ENCODE peak calls at places on chromosomes 7 and 10, in nine cellular contexts. One of them, this sample, is unnamed.

GRCh38 chr10:69646688-69647060 is 16.6 kb downstream of the FAM241B start:
- DNase-seq in A172: no peak
- DNase-seq in AG08396: no peak
- DNase-seq in EL: no peak
- DNase-seq in CD8-positive, alpha-beta memory T cell: no peak
- DNase-seq in activated CD8-positive, alpha-beta memory T cell treated with anti-CD3 and anti-CD28 coated beads for 24 hours: no peak
- DNase-seq in amniotic stem cell: no peak
- DNase-seq in AG08395: no peak
- DNase-seq in ovary: no peak
- DNase-seq in this sample: no peak

GRCh38 chr7:115387168-115387567 is 465.3 kb downstream of the MDFIC start:
- DNase-seq in activated CD8-positive, alpha-beta memory T cell treated with anti-CD3 and anti-CD28 coated beads for 24 hours: no peak
- DNase-seq in AG08396: no peak
- DNase-seq in A172: no peak
- DNase-seq in EL: no peak
- DNase-seq in ovary: no peak
- DNase-seq in CD8-positive, alpha-beta memory T cell: no peak
- DNase-seq in amniotic stem cell: no peak
- DNase-seq in AG08395: no peak
- DNase-seq in this sample: no peak

GRCh38 chr7:115198143-115198542 is 276.2 kb downstream of the MDFIC start:
- DNase-seq in EL: no peak
- DNase-seq in CD8-positive, alpha-beta memory T cell: no peak
- DNase-seq in AG08395: no peak
- DNase-seq in ovary: no peak
- DNase-seq in amniotic stem cell: no peak
- DNase-seq in activated CD8-positive, alpha-beta memory T cell treated with anti-CD3 and anti-CD28 coated beads for 24 hours: no peak
- DNase-seq in AG08396: no peak
- DNase-seq in A172: no peak
- DNase-seq in this sample: no peak

GRCh38 chr10:110547139-110547761 is 20.2 kb upstream of the SMC3 start:
- DNase-seq in AG08395: peak
- DNase-seq in ovary: no peak
- DNase-seq in CD8-positive, alpha-beta memory T cell: peak
- DNase-seq in AG08396: peak
- DNase-seq in EL: peak
- DNase-seq in amniotic stem cell: peak
- DNase-seq in activated CD8-positive, alpha-beta memory T cell treated with anti-CD3 and anti-CD28 coated beads for 24 hours: peak
- DNase-seq in A172: peak
- DNase-seq in this sample: no peak

GRCh38 chr10:119761106-119761505 is 35.3 kb downstream of the INPP5F start:
- DNase-seq in amniotic stem cell: peak
- DNase-seq in ovary: no peak
- DNase-seq in activated CD8-positive, alpha-beta memory T cell treated with anti-CD3 and anti-CD28 coated beads for 24 hours: no peak
- DNase-seq in AG08396: peak
- DNase-seq in AG08395: peak
- DNase-seq in CD8-positive, alpha-beta memory T cell: no peak
- DNase-seq in A172: peak
- DNase-seq in EL: peak
- DNase-seq in this sample: no peak

GRCh38 chr7:22066484-22066883 is 120.8 kb upstream of the CDCA7L start:
- DNase-seq in activated CD8-positive, alpha-beta memory T cell treated with anti-CD3 and anti-CD28 coated beads for 24 hours: no peak
- DNase-seq in amniotic stem cell: no peak
- DNase-seq in EL: no peak
- DNase-seq in AG08396: no peak
- DNase-seq in CD8-positive, alpha-beta memory T cell: no peak
- DNase-seq in AG08395: no peak
- DNase-seq in ovary: no peak
- DNase-seq in A172: no peak
- DNase-seq in this sample: no peak

GRCh38 chr10:110443239-110444008 is 54.3 kb upstream of the DUSP5 start:
- DNase-seq in amniotic stem cell: no peak
- DNase-seq in CD8-positive, alpha-beta memory T cell: no peak
- DNase-seq in AG08396: no peak
- DNase-seq in AG08395: no peak
- DNase-seq in activated CD8-positive, alpha-beta memory T cell treated with anti-CD3 and anti-CD28 coated beads for 24 hours: peak
- DNase-seq in ovary: no peak
- DNase-seq in A172: no peak
- DNase-seq in EL: no peak
- DNase-seq in this sample: no peak

GRCh38 chr7:23123465-23123864 is 17.9 kb downstream of the KLHL7 start:
- DNase-seq in AG08396: no peak
- DNase-seq in EL: no peak
- DNase-seq in amniotic stem cell: no peak
- DNase-seq in CD8-positive, alpha-beta memory T cell: no peak
- DNase-seq in AG08395: no peak
- DNase-seq in ovary: no peak
- DNase-seq in activated CD8-positive, alpha-beta memory T cell treated with anti-CD3 and anti-CD28 coated beads for 24 hours: no peak
- DNase-seq in A172: no peak
- DNase-seq in this sample: no peak

GRCh38 chr10:93844979-93845626 is 48.7 kb upstream of the SLC35G1 start:
- DNase-seq in AG08395: no peak
- DNase-seq in AG08396: no peak
- DNase-seq in amniotic stem cell: no peak
- DNase-seq in A172: no peak
- DNase-seq in ovary: no peak
- DNase-seq in EL: no peak
- DNase-seq in CD8-positive, alpha-beta memory T cell: no peak
- DNase-seq in activated CD8-positive, alpha-beta memory T cell treated with anti-CD3 and anti-CD28 coated beads for 24 hours: no peak
- DNase-seq in this sample: no peak

GRCh38 chr7:98640375-98640774 is 23.3 kb downstream of the NPTX2 start:
- DNase-seq in A172: no peak
- DNase-seq in ovary: no peak
- DNase-seq in EL: no peak
- DNase-seq in AG08395: no peak
- DNase-seq in activated CD8-positive, alpha-beta memory T cell treated with anti-CD3 and anti-CD28 coated beads for 24 hours: no peak
- DNase-seq in amniotic stem cell: no peak
- DNase-seq in AG08396: no peak
- DNase-seq in CD8-positive, alpha-beta memory T cell: no peak
- DNase-seq in this sample: no peak